ENCODE peak calls at places on chromosomes 1 and 21, in nine cellular contexts. R is tibial nerve, A is heart left ventricle, B is lung, T is astrocyte of the spinal cord, E is tibial artery, L is A549, S is pancreas, Y is OCI-LY7. C is an unnamed sample.

GRCh38 chr1:31064685-31065309 is 720 bp downstream of the PUM1 start:
- DNase-seq in T (peak), E (peak), B (peak), L (peak), R (no peak), A (no peak), Y (peak), S (peak), C (peak)

GRCh38 chr1:196466656-196467055 is 141.6 kb downstream of the KCNT2 start:
- DNase-seq in A (no peak), L (no peak), R (no peak), E (no peak), S (no peak), T (peak), Y (no peak), B (no peak), C (no peak)

GRCh38 chr1:93519196-93519825 is 71.4 kb downstream of the FNBP1L start:
- DNase-seq in L (no peak), T (peak), B (no peak), R (no peak), S (no peak), A (no peak), E (no peak), Y (no peak), C (no peak)

GRCh38 chr1:116321766-116322175 is 51.3 kb upstream of the ATP1A1 start:
- DNase-seq in A (no peak), B (no peak), S (peak), L (no peak), R (no peak), Y (no peak), T (no peak), E (no peak), C (no peak)

GRCh38 chr21:42081138-42081537 is 10.0 kb downstream of the UMODL1 start:
- DNase-seq in L (no peak), T (no peak), R (no peak), A (no peak), B (no peak), Y (no peak), E (no peak), S (no peak), C (no peak)

GRCh38 chr1:51850420-51851297 is 27.9 kb downstream of the NRDC start:
- DNase-seq in T (peak), S (no peak), Y (no peak), E (no peak), B (no peak), R (no peak), L (no peak), A (peak), C (no peak)

GRCh38 chr1:234272656-234273312 is 100.5 kb upstream of the COA6 start:
- DNase-seq in T (no peak), R (no peak), L (no peak), A (no peak), Y (no peak), E (no peak), S (peak), B (no peak), C (no peak)

GRCh38 chr1:155322571-155322952 is 1.9 kb downstream of the RUSC1 start:
- DNase-seq in Y (peak), B (no peak), L (peak), R (no peak), T (peak), E (no peak), S (no peak), A (no peak), C (no peak)

GRCh38 chr21:46637952-46638746 is 2.7 kb downstream of the PRMT2 start:
- DNase-seq in B (no peak), S (no peak), T (no peak), Y (no peak), A (no peak), L (no peak), R (no peak), E (no peak), C (peak)

GRCh38 chr1:234656070-234656875 is 46.3 kb upstream of the IRF2BP2 start:
- DNase-seq in L (no peak), A (no peak), Y (no peak), E (no peak), T (no peak), S (no peak), B (no peak), R (no peak), C (no peak)

GRCh38 chr1:34681481-34682451 is 73.1 kb upstream of the GJB5 start:
- DNase-seq in T (peak), B (peak), A (no peak), Y (peak), E (peak), L (peak), R (peak), S (peak), C (peak)

GRCh38 chr1:51948491-51948915 is 42.0 kb downstream of the RAB3B start:
- DNase-seq in A (no peak), T (no peak), L (no peak), S (no peak), Y (no peak), R (no peak), B (no peak), E (no peak), C (no peak)

GRCh38 chr1:10629816-10630571 is 155.2 kb downstream of the PEX14 start:
- DNase-seq in A (no peak), T (no peak), R (no peak), L (no peak), E (no peak), Y (no peak), B (no peak), S (no peak), C (no peak)
- H3K4me3 ChIP-seq in A (no peak), T (no peak), R (no peak), L (no peak), E (no peak), Y (no peak), B (no peak), S (no peak), C (no peak)

DNA sequence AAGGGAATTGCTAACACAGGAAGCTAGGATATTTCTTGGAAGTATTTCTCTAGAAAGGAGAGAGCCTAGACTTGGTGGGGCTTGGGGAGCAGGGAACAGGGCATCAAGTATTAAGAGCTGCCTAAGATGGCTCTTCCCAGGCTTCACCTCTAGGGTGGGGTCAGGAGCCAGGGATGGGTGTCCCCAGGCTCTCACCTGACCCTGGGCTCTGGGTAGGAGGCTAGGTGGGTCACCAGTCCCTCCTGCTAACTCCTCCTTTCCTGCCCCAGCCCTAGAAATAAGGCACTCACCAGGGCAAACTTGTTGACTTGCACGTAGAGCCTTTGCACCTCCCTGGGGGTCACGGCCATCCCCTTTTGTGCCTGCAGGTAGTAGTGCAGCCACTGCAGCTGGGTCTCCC is 15.0 kb downstream of the ETNK2 start:
- DNase-seq in A (no peak), E (no peak), R (no peak), T (no peak), B (no peak), S (no peak), L (no peak), Y (no peak), C (no peak)
- TF ChIP-seq CTCF in A (no peak), E (no peak), R (no peak), T (no peak), B (no peak), S (no peak), L (no peak), Y (no peak), C (no peak)

GRCh38 chr1:165828103-165828558 is 717 bp downstream of the UCK2 start:
- DNase-seq in L (peak), Y (peak), B (peak), E (no peak), T (no peak), S (peak), A (peak), R (no peak), C (peak)

GRCh38 chr1:165831146-165831545 is 3.7 kb downstream of the UCK2 start:
- DNase-seq in Y (no peak), R (no peak), T (no peak), A (no peak), B (no peak), L (no peak), E (no peak), S (no peak), C (no peak)

GRCh38 chr1:165828581-165829329 is 1.3 kb downstream of the UCK2 start:
- DNase-seq in L (peak), S (peak), E (peak), A (peak), Y (peak), B (peak), R (no peak), T (peak), C (peak)

GRCh38 chr1:165827199-165828102 is at the start of gene UCK2:
- DNase-seq in T (peak), R (peak), S (peak), B (peak), L (peak), A (peak), Y (peak), E (peak), C (peak)

DNA sequence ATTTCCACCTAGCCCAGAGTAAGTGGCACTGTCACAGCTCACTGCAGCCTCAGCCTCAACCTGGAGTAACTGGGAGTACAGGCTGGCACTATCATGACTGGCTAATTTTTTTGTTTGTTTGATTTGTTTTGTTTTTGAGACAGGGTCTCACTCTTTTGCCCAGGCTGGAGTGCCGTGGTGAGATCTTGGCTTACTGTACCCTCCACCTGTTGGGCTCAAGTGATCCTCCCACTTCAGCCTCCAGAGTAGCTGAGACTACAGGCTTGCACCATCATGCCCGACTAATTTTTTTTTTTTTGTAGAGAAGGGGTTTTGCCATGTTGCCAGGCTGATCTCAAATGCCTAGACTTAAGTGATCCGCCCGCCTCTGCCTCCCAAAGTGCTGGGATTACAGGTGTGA is 2.5 kb downstream of the UCK2 start:
- DNase-seq in S (no peak), E (no peak), Y (peak), R (no peak), A (no peak), T (no peak), B (no peak), L (no peak), C (no peak)
- H3K4me3 ChIP-seq in S (no peak), E (no peak), Y (peak), R (no peak), A (no peak), T (no peak), B (no peak), L (peak), C (peak)

GRCh38 chr1:44500181-44501021 is 95.3 kb downstream of the RNF220 start:
- DNase-seq in E (no peak), Y (no peak), L (no peak), B (no peak), S (no peak), A (peak), R (no peak), T (peak), C (no peak)
- TF ChIP-seq CTCF in E (no peak), Y (no peak), L (peak), B (no peak), S (no peak), A (peak), R (peak), T (peak), C (no peak)

DNA sequence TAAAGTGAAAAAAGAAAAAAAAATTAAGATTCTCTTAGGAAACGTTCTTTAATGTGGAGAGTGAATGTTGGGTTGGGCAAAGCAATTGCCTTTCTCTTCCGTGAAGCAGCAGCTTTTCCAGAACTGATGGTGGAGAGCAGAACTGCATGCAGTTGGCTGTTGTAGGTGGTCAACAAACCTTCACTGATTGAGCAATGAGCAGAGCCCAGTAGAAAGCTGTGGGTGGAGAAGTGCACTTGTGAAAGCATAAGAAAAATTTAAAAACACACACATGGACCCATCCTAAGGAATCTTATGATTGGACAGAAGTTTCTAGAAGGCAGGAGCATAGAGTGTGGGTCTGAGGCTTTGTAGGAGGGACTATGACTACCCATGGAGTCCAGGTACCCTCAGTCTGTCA is 4.5 kb downstream of the PRELP start:
- DNase-seq in L (no peak), R (no peak), T (peak), B (no peak), A (no peak), Y (no peak), E (no peak), S (no peak), C (no peak)
- H3K4me3 ChIP-seq in L (no peak), R (no peak), T (no peak), B (no peak), A (peak), Y (no peak), E (peak), S (no peak), C (no peak)

DNA sequence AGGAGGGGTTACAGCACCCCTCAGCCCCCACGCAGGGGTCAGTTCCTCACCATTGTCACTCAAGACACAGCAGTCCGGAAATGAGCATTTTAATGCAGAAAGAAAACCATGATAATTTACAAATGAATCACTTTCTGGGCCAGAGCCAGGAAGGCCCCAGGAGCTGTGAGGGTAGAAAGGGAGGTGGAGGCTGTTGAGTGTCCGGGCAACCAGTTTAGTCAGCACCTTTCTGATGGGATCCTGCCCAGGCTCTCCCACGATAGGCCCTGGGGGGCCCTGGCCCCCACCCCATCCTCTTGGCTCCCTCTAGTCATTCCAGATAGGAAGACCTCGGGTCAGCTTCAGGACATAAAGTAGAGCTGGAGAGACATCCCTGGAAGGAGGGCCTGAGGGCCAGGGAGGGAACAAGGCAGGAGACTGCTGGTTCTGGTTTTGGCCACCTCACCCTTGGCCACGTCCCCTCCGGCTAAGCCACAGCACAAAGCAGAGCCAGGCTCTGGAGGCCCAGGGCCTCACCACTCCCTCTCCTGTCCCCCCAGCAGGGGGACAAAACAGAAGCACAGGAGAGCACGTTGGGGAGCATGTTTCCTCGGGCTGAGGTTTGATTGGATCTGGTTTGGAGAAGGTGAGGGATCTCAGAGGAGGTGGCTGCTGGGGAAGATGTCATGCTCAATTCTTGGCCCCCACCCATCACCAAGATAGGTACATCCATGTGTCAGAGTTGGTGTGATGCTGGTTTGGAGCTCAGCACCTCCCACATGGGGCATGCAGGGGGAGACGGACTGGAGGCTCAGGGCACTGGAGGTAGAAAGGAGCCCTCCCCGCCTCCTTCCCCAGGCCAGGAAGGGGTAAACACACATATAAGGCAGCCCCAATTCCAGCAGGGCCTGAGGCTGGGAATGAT is 20.6 kb downstream of the ETNK2 start:
- DNase-seq in S (peak), Y (no peak), T (peak), L (peak), R (no peak), A (no peak), B (no peak), E (peak), C (no peak)
- TF ChIP-seq CTCF in S (no peak), Y (no peak), T (peak), L (no peak), R (no peak), A (no peak), B (no peak), E (no peak), C (no peak)

GRCh38 chr1:85584264-85584781 is 3.8 kb downstream of the CCN1 start:
- DNase-seq in S (no peak), A (no peak), R (no peak), B (no peak), L (no peak), Y (no peak), T (peak), E (no peak), C (no peak)

GRCh38 chr1:85585845-85586244 is 5.3 kb downstream of the CCN1 start:
- DNase-seq in E (no peak), R (no peak), L (no peak), B (no peak), Y (no peak), A (no peak), T (peak), S (no peak), C (no peak)

GRCh38 chr1:85583355-85584263 is 3.0 kb downstream of the CCN1 start:
- DNase-seq in Y (no peak), E (no peak), B (no peak), A (no peak), T (no peak), S (no peak), L (no peak), R (no peak), C (no peak)

GRCh38 chr1:85582687-85583354 is 2.3 kb downstream of the CCN1 start:
- DNase-seq in S (no peak), B (no peak), Y (no peak), A (no peak), T (no peak), L (no peak), R (no peak), E (no peak), C (no peak)

GRCh38 chr1:85584923-85585322 is 4.4 kb downstream of the CCN1 start:
- DNase-seq in T (peak), R (no peak), Y (no peak), B (no peak), S (no peak), L (no peak), A (no peak), E (no peak), C (no peak)
- H3K4me3 ChIP-seq in T (no peak), R (no peak), Y (no peak), B (no peak), S (no peak), L (no peak), A (no peak), E (peak), C (no peak)

GRCh38 chr21:34885125-34885524 is 164.0 kb downstream of the RUNX1 start:
- DNase-seq in L (no peak), Y (no peak), E (no peak), S (no peak), T (peak), B (no peak), A (no peak), R (no peak), C (no peak)
- TF ChIP-seq CTCF in L (no peak), Y (no peak), E (no peak), S (no peak), T (no peak), B (no peak), A (no peak), R (no peak), C (no peak)

C was measured in GM12865.